ENCODE peak calls at places on chromosomes 1 and 21, in eight cellular contexts. A is HCT116, Y is cardiac muscle cell, D is mucosa of descending colon, B is GM12865, W is bronchial epithelial cell, N is IMR-90, C is GM12878. O is an unnamed sample.

GRCh38 chr1:38137164-38137563 is 90.6 kb upstream of the POU3F1 start:
- DNase-seq in A (no peak), Y (no peak), D (no peak), B (no peak), W (peak), N (no peak), C (no peak), O (no peak)

GRCh38 chr1:61092643-61093042 is 10.3 kb downstream of the NFIA start:
- DNase-seq in A (no peak), Y (no peak), D (no peak), B (no peak), W (no peak), N (no peak), C (no peak), O (no peak)

GRCh38 chr1:58885998-58886397 is 102.2 kb upstream of the JUN start:
- DNase-seq in A (no peak), Y (no peak), D (no peak), B (no peak), W (no peak), N (no peak), C (no peak), O (no peak)

GRCh38 chr1:211738709-211739301 is 63.4 kb upstream of the NEK2 start:
- DNase-seq in A (no peak), Y (no peak), D (no peak), B (peak), W (peak), N (peak), C (no peak), O (no peak)

GRCh38 chr1:219917851-219918466 is 10.4 kb downstream of the SLC30A10 start:
- DNase-seq in A (peak), Y (no peak), D (no peak), B (no peak), W (peak), N (no peak), C (no peak), O (no peak)

GRCh38 chr1:211546543-211546942 is 32.4 kb downstream of the SLC30A1 start:
- DNase-seq in A (no peak), Y (no peak), D (no peak), B (no peak), W (no peak), N (no peak), C (no peak), O (no peak)

GRCh38 chr1:27658951-27659496 is 13.0 kb downstream of the IFI6 start:
- DNase-seq in A (no peak), Y (no peak), D (peak), B (peak), W (peak), N (peak), C (peak), O (peak)

GRCh38 chr1:221708076-221708571 is 33.8 kb downstream of the DUSP10 start:
- DNase-seq in A (no peak), Y (no peak), D (peak), B (peak), W (no peak), N (no peak), C (peak), O (peak)

GRCh38 chr1:223006794-223007193 is 136.3 kb downstream of the TLR5 start:
- DNase-seq in A (no peak), Y (no peak), D (no peak), B (no peak), W (no peak), N (no peak), C (no peak), O (no peak)

GRCh38 chr21:42320791-42321190 is 5.6 kb upstream of the TFF3 start:
- DNase-seq in A (no peak), Y (no peak), D (no peak), B (no peak), W (no peak), N (no peak), C (no peak), O (no peak)

GRCh38 chr1:81836007-81836626 is 35.4 kb downstream of the ADGRL2 start:
- DNase-seq in A (no peak), Y (no peak), D (no peak), B (no peak), W (no peak), N (peak), C (no peak), O (no peak)

GRCh38 chr1:86706018-86706417 is 1.6 kb downstream of the SH3GLB1 start:
- DNase-seq in A (no peak), Y (no peak), D (no peak), B (no peak), W (peak), N (no peak), C (no peak), O (peak)

GRCh38 chr1:153655333-153655732 is 3.2 kb upstream of the SNAPIN start:
- DNase-seq in A (no peak), Y (no peak), D (no peak), B (no peak), W (no peak), N (no peak), C (no peak), O (no peak)

GRCh38 chr1:154772611-154773515 is 97.2 kb downstream of the KCNN3 start:
- DNase-seq in A (no peak), Y (no peak), D (no peak), B (no peak), W (no peak), N (no peak), C (no peak), O (no peak)

GRCh38 chr1:159113783-159114182 is 37.2 kb upstream of the AIM2 start:
- DNase-seq in A (no peak), Y (no peak), D (no peak), B (no peak), W (peak), N (no peak), C (no peak), O (peak)

GRCh38 chr1:160993544-160993943 is 27.4 kb downstream of the F11R start:
- DNase-seq in A (no peak), Y (no peak), D (no peak), B (peak), W (no peak), N (peak), C (no peak), O (peak)

GRCh38 chr1:53176452-53177344 is 19.9 kb upstream of the CPT2 start:
- DNase-seq in A (no peak), Y (peak), D (no peak), B (no peak), W (peak), N (peak), C (no peak), O (peak)

GRCh38 chr21:41777934-41778815 is 11.3 kb upstream of the RIPK4 start:
- DNase-seq in A (peak), Y (peak), D (peak), B (peak), W (peak), N (peak), C (no peak), O (peak)

GRCh38 chr21:23968722-23969647 is 1638.3 kb downstream of the MRPL39 start:
- DNase-seq in A (no peak), Y (peak), D (peak), B (peak), W (no peak), N (peak), C (peak), O (no peak)

GRCh38 chr1:184387069-184387870 is 441 bp downstream of the C1orf21 start:
- DNase-seq in A (no peak), Y (peak), D (peak), B (peak), W (peak), N (peak), C (no peak), O (no peak)

GRCh38 chr1:116087628-116088027 is 23.6 kb upstream of the MAB21L3 start:
- DNase-seq in A (no peak), Y (no peak), D (no peak), B (no peak), W (no peak), N (no peak), C (no peak), O (no peak)

GRCh38 chr1:62912028-62912638 is 128.2 kb downstream of the ATG4C start:
- DNase-seq in A (no peak), Y (peak), D (no peak), B (peak), W (peak), N (peak), C (no peak), O (peak)

GRCh38 chr21:42535602-42536171 is 22.0 kb downstream of the SLC37A1 start:
- DNase-seq in A (no peak), Y (no peak), D (no peak), B (peak), W (no peak), N (no peak), C (peak), O (no peak)

GRCh38 chr1:74731399-74732052 is 1.3 kb downstream of the CRYZ start:
- DNase-seq in A (no peak), Y (no peak), D (peak), B (peak), W (peak), N (peak), C (no peak), O (peak)

GRCh38 chr1:954927-955326 is 4.1 kb downstream of the NOC2L start:
- DNase-seq in A (no peak), Y (no peak), D (no peak), B (no peak), W (no peak), N (no peak), C (no peak), O (no peak)

GRCh38 chr1:157577420-157577819 is 20.5 kb downstream of the FCRL4 start:
- DNase-seq in A (no peak), Y (no peak), D (no peak), B (no peak), W (no peak), N (no peak), C (no peak), O (no peak)

GRCh38 chr21:45846373-45847160 is 135.0 kb upstream of the COL6A1 start:
- DNase-seq in A (no peak), Y (peak), D (no peak), B (no peak), W (no peak), N (peak), C (no peak), O (peak)

GRCh38 chr1:205494119-205494518 is 10.3 kb upstream of the CDK18 start:
- DNase-seq in A (no peak), Y (no peak), D (no peak), B (no peak), W (no peak), N (no peak), C (no peak), O (no peak)

GRCh38 chr1:9426291-9426711 is 113.0 kb upstream of the SLC25A33 start:
- DNase-seq in A (no peak), Y (no peak), D (peak), B (peak), W (no peak), N (no peak), C (peak), O (peak)

GRCh38 chr21:14913576-14914146 is 151.1 kb downstream of the NRIP1 start:
- DNase-seq in A (no peak), Y (no peak), D (no peak), B (peak), W (no peak), N (peak), C (no peak), O (no peak)

GRCh38 chr1:100714599-100714998 is 4.9 kb upstream of the VCAM1 start:
- DNase-seq in A (no peak), Y (no peak), D (no peak), B (no peak), W (no peak), N (no peak), C (no peak), O (no peak)

GRCh38 chr1:221397606-221398005 is 344.3 kb downstream of the DUSP10 start:
- DNase-seq in A (no peak), Y (no peak), D (no peak), B (peak), W (no peak), N (no peak), C (no peak), O (no peak)

GRCh38 chr1:206021796-206022365 is 1.8 kb downstream of the CTSE start:
- DNase-seq in A (no peak), Y (no peak), D (no peak), B (no peak), W (peak), N (peak), C (no peak), O (no peak)

GRCh38 chr1:7516341-7516740 is 254.8 kb upstream of the VAMP3 start:
- DNase-seq in A (peak), Y (peak), D (no peak), B (no peak), W (no peak), N (peak), C (no peak), O (no peak)

DNA sequence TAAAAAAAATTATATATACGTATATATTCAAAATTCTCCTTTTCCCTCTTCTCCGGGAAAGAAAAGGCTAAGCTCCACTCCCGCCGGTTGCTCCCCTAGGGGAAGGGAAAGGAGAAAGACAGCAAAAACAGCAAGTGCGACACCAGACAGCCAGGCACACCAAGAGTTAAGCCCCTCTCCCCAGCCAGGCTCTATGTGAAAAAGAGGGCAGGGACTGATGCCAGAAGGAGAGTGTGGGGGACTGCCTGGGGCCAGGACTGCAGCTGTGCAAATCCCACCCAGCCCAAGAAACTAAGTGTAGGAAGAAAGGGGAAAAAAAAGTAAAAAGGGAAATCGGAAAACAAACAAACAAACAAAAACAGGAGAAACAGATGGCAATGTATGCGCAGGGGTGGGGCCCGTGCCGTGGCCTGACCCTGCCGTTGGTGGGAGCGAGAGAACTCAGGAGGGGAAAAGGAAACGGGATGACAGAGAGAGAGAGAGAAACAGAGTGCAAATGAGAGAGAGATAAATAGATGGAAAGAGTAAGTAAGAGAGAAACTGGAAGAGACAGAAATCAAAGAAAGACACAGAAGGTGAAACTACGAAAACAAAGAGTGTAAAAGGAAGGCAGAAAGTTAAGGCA is 27.6 kb upstream of the FMO1 start:
- DNase-seq in A (no peak), Y (peak), D (no peak), B (no peak), W (no peak), N (peak), C (no peak), O (peak)
- TF ChIP-seq CTCF in A (no peak), Y (no peak), D (no peak), B (no peak), W (no peak), N (no peak), C (no peak), O (no peak)

DNA sequence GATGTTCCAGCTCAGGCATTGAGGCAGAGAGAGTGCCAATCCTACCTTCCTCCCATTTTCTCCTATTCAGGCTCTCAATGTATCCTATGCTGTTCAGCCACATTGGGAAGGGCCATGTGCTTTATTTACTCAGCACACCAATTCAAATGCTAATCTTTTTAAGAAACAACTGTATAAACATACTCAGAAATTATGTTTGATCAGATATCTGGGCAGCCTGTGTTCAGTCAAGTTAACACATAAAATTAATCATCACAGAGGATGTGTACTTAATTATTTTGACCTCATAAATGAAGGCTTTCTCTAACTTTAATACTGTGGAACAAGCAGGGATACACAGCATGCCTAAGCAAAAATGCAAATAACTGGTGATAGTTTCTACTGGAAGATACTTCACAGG is 149.8 kb downstream of the NCAM2 start:
- DNase-seq in A (no peak), Y (no peak), D (no peak), B (no peak), W (no peak), N (no peak), C (no peak), O (no peak)
- H3K4me3 ChIP-seq in A (no peak), Y (no peak), D (no peak), B (no peak), W (no peak), N (no peak), C (no peak), O (no peak)

DNA sequence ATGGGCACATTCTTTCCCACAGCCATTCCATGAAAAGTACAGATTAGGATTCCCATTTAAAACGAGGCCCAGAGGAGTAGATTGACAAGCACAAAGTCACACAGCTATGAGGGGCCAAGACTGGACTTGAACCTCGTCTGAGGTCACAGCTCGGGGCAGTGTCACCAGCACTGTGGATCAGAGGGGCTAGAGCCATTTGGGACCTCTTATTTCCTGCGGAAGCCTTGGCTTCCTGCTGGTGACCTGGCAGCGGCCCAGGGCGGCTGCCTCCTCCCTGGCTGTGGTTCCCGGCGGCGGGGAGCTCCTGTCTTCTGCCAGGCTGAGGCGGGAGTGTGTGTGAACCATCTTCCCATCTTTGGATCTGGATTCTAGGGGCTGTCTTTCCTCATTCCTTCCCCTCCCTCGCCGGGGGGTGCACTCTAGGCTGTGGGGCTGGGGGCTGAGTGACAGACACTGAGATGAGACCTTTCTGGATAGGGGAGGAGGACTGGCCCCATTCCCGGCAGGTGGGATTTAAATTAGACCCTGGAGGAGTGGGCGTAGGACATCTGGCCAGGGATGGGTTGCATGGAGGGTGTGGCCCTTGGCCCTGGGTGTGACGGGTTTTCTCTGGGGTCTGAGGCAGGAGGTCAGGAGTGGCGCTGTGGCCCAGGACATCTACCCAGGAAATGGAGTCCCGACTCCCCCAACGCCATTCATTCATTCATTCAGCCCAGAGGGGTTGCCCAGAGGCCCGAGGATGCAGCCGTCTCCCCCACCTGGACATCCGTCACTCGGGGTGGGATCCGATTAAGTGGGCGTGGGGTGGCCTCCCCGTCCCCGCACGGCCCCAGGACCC is 908 bp downstream of the ATP13A2 start:
- DNase-seq in A (no peak), Y (no peak), D (peak), B (peak), W (no peak), N (peak), C (no peak), O (peak)
- TF ChIP-seq CTCF in A (no peak), Y (no peak), D (no peak), B (no peak), W (no peak), N (no peak), C (no peak), O (no peak)

GRCh38 chr1:32742956-32743355 is 40.4 kb upstream of the SYNC start:
- DNase-seq in A (no peak), Y (no peak), D (peak), B (no peak), W (no peak), N (no peak), C (no peak), O (no peak)
- H3K4me3 ChIP-seq in A (peak), Y (no peak), D (peak), B (no peak), W (peak), N (no peak), C (no peak), O (no peak)

DNA sequence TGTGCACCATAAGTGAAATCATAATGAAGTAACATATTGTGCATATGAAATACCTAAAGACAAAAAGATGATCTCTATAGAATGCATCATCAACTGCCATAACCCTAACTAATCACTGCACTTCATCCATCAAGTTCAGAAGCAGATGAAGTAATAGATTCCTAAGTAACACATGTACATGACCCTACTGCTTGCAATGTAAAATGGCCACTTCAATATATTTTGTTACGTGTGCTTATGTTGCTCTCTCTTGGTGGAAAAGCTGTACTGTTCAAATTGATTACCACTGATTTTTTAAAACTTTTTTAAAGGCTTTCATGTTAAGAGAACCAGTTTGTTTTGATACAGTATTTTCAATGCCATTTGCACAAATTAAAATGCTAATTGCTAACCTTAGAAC is 141.8 kb downstream of the TTLL7 start:
- DNase-seq in A (no peak), Y (peak), D (no peak), B (peak), W (peak), N (peak), C (no peak), O (peak)
- TF ChIP-seq CTCF in A (no peak), Y (peak), D (no peak), B (peak), W (no peak), N (peak), C (peak), O (peak)

DNA sequence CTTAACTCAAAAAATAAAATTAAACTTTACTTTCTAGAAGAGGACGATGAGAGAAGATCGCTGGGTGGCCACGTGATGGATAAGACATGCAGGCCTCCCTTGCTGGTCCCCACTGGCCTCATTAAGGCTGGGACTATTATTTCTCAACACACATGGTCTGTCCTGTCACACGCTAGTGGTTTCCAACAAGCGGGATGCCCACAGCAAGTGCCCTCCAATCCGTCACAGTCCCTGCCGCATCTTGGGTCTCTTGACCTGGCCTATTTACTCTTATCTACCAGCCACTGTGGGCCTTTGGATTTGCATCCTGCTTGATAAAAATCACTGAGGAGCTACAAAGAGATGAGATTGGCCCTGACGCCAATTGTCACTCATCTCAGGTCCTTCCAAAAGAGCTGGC is 30.0 kb downstream of the CAPZB start:
- DNase-seq in A (no peak), Y (no peak), D (no peak), B (no peak), W (no peak), N (no peak), C (no peak), O (no peak)
- H3K4me3 ChIP-seq in A (no peak), Y (no peak), D (no peak), B (no peak), W (no peak), N (no peak), C (no peak), O (no peak)

DNA sequence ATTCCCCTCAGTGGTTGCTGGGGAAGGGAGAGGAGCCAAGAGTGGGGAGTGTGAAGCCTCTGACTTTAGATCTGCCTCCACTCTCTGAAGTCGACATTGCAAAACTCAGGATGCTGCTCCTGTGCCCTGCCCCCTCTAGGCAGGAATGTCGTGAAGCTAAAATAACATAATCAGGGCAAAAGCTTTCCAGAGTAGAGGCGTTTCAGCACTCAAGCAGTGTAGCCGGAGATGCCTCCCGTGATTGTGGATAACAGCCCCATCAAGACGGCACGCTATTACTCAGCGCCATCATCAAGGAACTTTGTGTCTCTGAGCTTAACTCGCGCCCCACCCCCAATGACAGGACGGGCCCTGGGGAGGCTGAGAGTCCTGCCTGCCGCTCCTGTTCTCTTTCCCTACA is 60.0 kb downstream of the FBXO2 start:
- DNase-seq in A (peak), Y (peak), D (no peak), B (no peak), W (peak), N (peak), C (no peak), O (peak)
- TF ChIP-seq CTCF in A (no peak), Y (peak), D (no peak), B (no peak), W (peak), N (peak), C (no peak), O (peak)

GRCh38 chr1:10674700-10675598 is 121.5 kb downstream of the CASZ1 start:
- DNase-seq in A (no peak), Y (no peak), D (peak), B (no peak), W (no peak), N (no peak), C (no peak), O (no peak)
- H3K4me3 ChIP-seq in A (no peak), Y (no peak), D (no peak), B (no peak), W (no peak), N (no peak), C (no peak), O (no peak)